ENCODE peak calls at places on chromosomes 2 and 18, in seven cellular contexts. L is A549; D is Panc1; M is ACHN; H is stimulated activated CD8-positive, alpha-beta memory T cell treated with anti-CD3 and anti-CD28 coated beads, Interleukin-4, amount 100 ng/mL, for 1 hour; I is GM06990; C is T-helper 17 cell. O is an unnamed sample.

GRCh38 chr2:128446049-128446811 is 127.6 kb upstream of the HS6ST1 start:
- DNase-seq in D (no peak), I (no peak), H (no peak), L (no peak), C (no peak), M (no peak), O (no peak)

GRCh38 chr18:7902399-7902839 is 335.3 kb downstream of the PTPRM start:
- DNase-seq in L (peak), I (no peak), C (no peak), H (no peak), M (no peak), D (no peak), O (no peak)

GRCh38 chr2:147531299-147531698 is 313.5 kb upstream of the ACVR2A start:
- DNase-seq in H (no peak), D (no peak), I (no peak), C (no peak), L (no peak), M (no peak), O (no peak)

GRCh38 chr2:216745453-216745852 is 50.1 kb upstream of the IGFBP5 start:
- DNase-seq in H (no peak), I (no peak), C (no peak), D (no peak), M (no peak), L (no peak), O (no peak)

GRCh38 chr2:197137826-197138480 is 172.6 kb downstream of the ANKRD44 start:
- DNase-seq in M (no peak), L (no peak), I (no peak), H (no peak), C (no peak), D (peak), O (no peak)

GRCh38 chr2:227310756-227311110 is 14.3 kb upstream of the MFF start:
- DNase-seq in D (no peak), I (no peak), M (peak), H (no peak), C (no peak), L (no peak), O (no peak)

GRCh38 chr2:173652311-173652710 is 297.6 kb downstream of the CDCA7 start:
- DNase-seq in H (no peak), M (peak), L (peak), D (peak), C (no peak), I (no peak), O (no peak)

GRCh38 chr2:182642328-182642727 is 73.7 kb upstream of the DNAJC10 start:
- DNase-seq in D (no peak), I (peak), H (no peak), M (peak), L (peak), C (no peak), O (no peak)

GRCh38 chr2:81196933-81197628 is 892.5 kb upstream of the LRRTM1 start:
- DNase-seq in L (no peak), C (no peak), H (no peak), M (no peak), D (no peak), I (no peak), O (no peak)

GRCh38 chr18:50338676-50339075 is 36.2 kb upstream of the SKA1 start:
- DNase-seq in H (no peak), I (no peak), D (no peak), M (no peak), L (no peak), C (no peak), O (no peak)

GRCh38 chr2:120733238-120733942 is 2.3 kb upstream of the GLI2 start:
- DNase-seq in I (no peak), H (no peak), C (no peak), M (no peak), D (no peak), L (no peak), O (no peak)